ENCODE peak calls at places on chromosome 9, in ten cellular contexts. B is WTC11; O is stimulated activated naive B cell treated with anti-CD40 and anti-IgM and Interleukin-4, amounts not matched to agents 10 μg/mL and 1 μg/mL and 100 μg/mL, for 72 hours; C is NCI-H1105; A is fibroblast of the aortic adventitia; L is endothelial cell; Z is GM12865; G is SHP77; W is fibroblast of pulmonary artery; T is NCI-H524 treated with DMSO at 0.1 percent for 48 hours. U is an unnamed sample.
A peak's percentile ranks its signal among the peaks of the same experiment; 100 is the strongest.

GRCh38 chr9:98870782-98871455 is 63.4 kb downstream of the GALNT12 start:
- DNase-seq in C (no peak), G (no peak), T (no peak), A (no peak), L (no peak), O (no peak), Z (no peak), W (no peak), B (no peak), U (no peak)

GRCh38 chr9:84230355-84231136 is 110.0 kb downstream of the SLC28A3 start:
- DNase-seq in Z (no peak), B (no peak), A (peak; percentile 18), C (no peak), G (no peak), O (no peak), T (no peak), W (peak; percentile 55), L (no peak), U (no peak)

GRCh38 chr9:99177576-99178365 is 44.0 kb downstream of the ALG2 start:
- DNase-seq in O (no peak), W (no peak), L (no peak), Z (no peak), B (no peak), C (no peak), T (no peak), G (no peak), A (no peak), U (no peak)

GRCh38 chr9:93296889-93297480 is 113.0 kb downstream of the WNK2 start:
- DNase-seq in W (no peak), A (no peak), L (no peak), Z (no peak), B (no peak), T (no peak), O (no peak), G (no peak), C (no peak), U (no peak)

GRCh38 chr9:120944434-120945125 is 18.0 kb upstream of the TRAF1 start:
- DNase-seq in G (no peak), O (peak; percentile 51), B (no peak), W (no peak), C (no peak), L (no peak), T (no peak), Z (peak; percentile 73), A (no peak), U (peak; percentile 85)

GRCh38 chr9:96137666-96138429 is 164.1 kb downstream of the HSD17B3 start:
- DNase-seq in L (no peak), W (no peak), G (no peak), Z (no peak), B (no peak), O (no peak), A (no peak), T (no peak), C (no peak), U (no peak)

GRCh38 chr9:128375865-128376264 is 4.7 kb downstream of the URM1 start:
- DNase-seq in W (no peak), T (no peak), B (no peak), Z (no peak), C (no peak), L (no peak), A (no peak), G (no peak), O (no peak), U (no peak)

GRCh38 chr9:76996700-76997099 is 22.8 kb upstream of the FOXB2 start:
- DNase-seq in O (no peak), A (peak; percentile 48), C (no peak), L (peak; percentile 64), B (peak; percentile 72), W (peak; percentile 51), G (peak; percentile 41), Z (peak; percentile 44), T (no peak), U (no peak)

GRCh38 chr9:76403352-76403751 is 9.1 kb upstream of the RFK start:
- DNase-seq in T (no peak), O (peak; percentile 6), L (no peak), Z (peak; percentile 76), A (peak; percentile 90), B (no peak), G (no peak), C (no peak), W (peak; percentile 90), U (peak; percentile 49)

GRCh38 chr9:10612649-10613398 is at the start of gene PTPRD:
- DNase-seq in G (peak; percentile 25), B (peak; percentile 79), C (peak; percentile 73), W (peak; percentile 22), L (peak; percentile 59), A (peak; percentile 2), O (peak; percentile 10), T (peak; percentile 20), Z (peak; percentile 26), U (peak; percentile 28)

GRCh38 chr9:127154390-127155191 is 32.2 kb upstream of the ANGPTL2 start:
- DNase-seq in A (peak; percentile 90), B (no peak), L (no peak), G (no peak), T (no peak), C (no peak), Z (peak; percentile 59), O (peak; percentile 28), W (peak; percentile 79), U (peak; percentile 31)

GRCh38 chr9:8868632-8869031 is 1069.1 kb upstream of the DMAC1 start:
- DNase-seq in Z (no peak), L (no peak), B (no peak), C (no peak), T (no peak), A (peak; percentile 51), O (no peak), W (peak; percentile 26), G (no peak), U (no peak)

GRCh38 chr9:74499770-74500583 is 2.8 kb downstream of the RORB start:
- DNase-seq in G (no peak), C (no peak), Z (no peak), O (no peak), B (peak; percentile 28), L (peak; percentile 14), A (no peak), W (no peak), T (no peak), U (no peak)

GRCh38 chr9:134301387-134302129 is 24.7 kb upstream of the RXRA start:
- DNase-seq in C (no peak), B (no peak), G (no peak), T (no peak), A (no peak), L (no peak), W (no peak), O (peak; percentile 34), Z (peak; percentile 89), U (no peak)

GRCh38 chr9:95511952-95512750 is 4.6 kb downstream of the PTCH1 start:
- DNase-seq in C (no peak), A (no peak), O (no peak), L (peak; percentile 35), Z (no peak), T (no peak), B (peak; percentile 47), G (peak; percentile 70), W (peak; percentile 39), U (no peak)

GRCh38 chr9:19232117-19232829 is 1.8 kb downstream of the DENND4C start:
- DNase-seq in Z (peak; percentile 28), T (no peak), O (no peak), A (peak; percentile 13), G (no peak), L (no peak), B (no peak), C (no peak), W (peak; percentile 7), U (peak; percentile 5)

GRCh38 chr9:101513351-101513750 is 20.3 kb upstream of the RNF20 start:
- DNase-seq in G (no peak), L (no peak), Z (no peak), C (no peak), O (no peak), W (no peak), B (no peak), T (no peak), A (no peak), U (no peak)

GRCh38 chr9:128712451-128713410 is 10.4 kb downstream of the PKN3 start:
- DNase-seq in W (no peak), L (no peak), G (no peak), A (no peak), C (no peak), T (no peak), Z (no peak), B (peak; percentile 8), O (no peak), U (no peak)

GRCh38 chr9:83483223-83483622 is 55.0 kb downstream of the FRMD3 start:
- DNase-seq in B (no peak), Z (no peak), G (no peak), W (no peak), L (no peak), A (no peak), C (no peak), O (no peak), T (no peak), U (no peak)

GRCh38 chr9:91421987-91422765 is 1.5 kb downstream of the NFIL3 start:
- DNase-seq in W (peak; percentile 48), L (no peak), A (peak; percentile 75), B (no peak), O (no peak), G (no peak), Z (no peak), C (no peak), T (no peak), U (no peak)

GRCh38 chr9:29203216-29203930 is 1630.1 kb upstream of the C9orf72 start:
- DNase-seq in A (no peak), B (no peak), L (no peak), W (no peak), Z (no peak), T (no peak), O (no peak), C (no peak), G (no peak), U (no peak)

GRCh38 chr9:125674981-125675973 is 31.7 kb downstream of the MAPKAP1 start:
- DNase-seq in O (no peak), C (no peak), B (no peak), A (peak; percentile 86), T (no peak), L (no peak), W (peak; percentile 88), Z (no peak), G (no peak), U (no peak)

GRCh38 chr9:126474201-126474765 is 139.4 kb upstream of the LMX1B start:
- DNase-seq in T (no peak), L (no peak), G (no peak), W (peak; percentile 18), O (no peak), B (no peak), A (peak; percentile 60), Z (no peak), C (no peak), U (no peak)

GRCh38 chr9:32502459-32502858 is 23.5 kb downstream of the RIGI start:
- DNase-seq in C (no peak), A (peak; percentile 72), O (no peak), W (peak; percentile 94), T (no peak), L (no peak), B (no peak), G (no peak), Z (no peak), U (no peak)

GRCh38 chr9:79189511-79189924 is 382.2 kb upstream of the TLE4 start:
- DNase-seq in B (no peak), Z (no peak), W (peak; percentile 81), G (no peak), O (no peak), T (no peak), C (no peak), A (peak; percentile 93), L (no peak), U (no peak)

GRCh38 chr9:86487222-86487841 is 133.1 kb upstream of the TUT7 start:
- DNase-seq in L (no peak), G (peak; percentile 12), W (peak; percentile 84), C (peak; percentile 67), B (no peak), Z (peak; percentile 35), A (peak; percentile 90), O (no peak), T (no peak), U (peak; percentile 7)